ENCODE peak calls at places on chromosomes 2 and 18, in four cellular contexts. U, T, R and C are unnamed samples.

GRCh38 chr2:217695033-217695520 is 307.7 kb downstream of the TNS1 start:
- DNase-seq in U (peak), T (peak), R (peak), C (peak)

GRCh38 chr2:72841462-72842125 is 15.8 kb upstream of the EXOC6B start:
- DNase-seq in U (no peak), T (no peak), R (no peak), C (no peak)

GRCh38 chr2:235594041-235594440 is 100.2 kb downstream of the AGAP1 start:
- DNase-seq in U (peak), T (peak), R (peak), C (no peak)

GRCh38 chr2:61016392-61017002 is 1.0 kb upstream of the PEX13 start:
- DNase-seq in U (peak), T (no peak), R (peak), C (peak)

GRCh38 chr18:13538630-13539029 is 187.7 kb downstream of the FAM210A start:
- DNase-seq in U (no peak), T (no peak), R (no peak), C (no peak)

GRCh38 chr2:182767578-182767977 is 51.5 kb downstream of the DNAJC10 start:
- DNase-seq in U (peak), T (no peak), R (peak), C (no peak)

GRCh38 chr18:5527603-5528002 is 16.2 kb downstream of the EPB41L3 start:
- DNase-seq in U (no peak), T (no peak), R (no peak), C (no peak)

GRCh38 chr18:33647365-33647764 is 69.3 kb downstream of the ASXL3 start:
- DNase-seq in U (no peak), T (no peak), R (no peak), C (no peak)

GRCh38 chr2:240557808-240558207 is at the start of gene ANKMY1:
- DNase-seq in U (peak), T (no peak), R (no peak), C (no peak)

GRCh38 chr2:101559576-101559975 is 84.7 kb upstream of the RFX8 start:
- DNase-seq in U (peak), T (no peak), R (no peak), C (no peak)

GRCh38 chr2:107810734-107811133 is 16.0 kb upstream of the RGPD4 start:
- DNase-seq in U (no peak), T (no peak), R (no peak), C (no peak)

GRCh38 chr18:55605820-55606252 is 17.8 kb upstream of the TCF4 start:
- DNase-seq in U (no peak), T (no peak), R (no peak), C (no peak)

GRCh38 chr2:44362207-44363015 is 664 bp downstream of the CAMKMT start:
- DNase-seq in U (peak), T (no peak), R (peak), C (peak)

GRCh38 chr2:11528228-11528627 is 5.6 kb upstream of the GREB1 start:
- DNase-seq in U (no peak), T (no peak), R (no peak), C (no peak)

GRCh38 chr18:48749768-48750167 is 201.0 kb downstream of the SMAD7 start:
- DNase-seq in U (no peak), T (no peak), R (no peak), C (no peak)

GRCh38 chr2:12721571-12722444 is 5.1 kb downstream of the TRIB2 start:
- DNase-seq in U (no peak), T (no peak), R (no peak), C (no peak)

GRCh38 chr2:96100893-96101304 is 15.5 kb downstream of the ADRA2B start:
- DNase-seq in U (no peak), T (no peak), R (no peak), C (no peak)

GRCh38 chr2:23526835-23527790 is 142.1 kb downstream of the KLHL29 start:
- DNase-seq in U (no peak), T (no peak), R (no peak), C (no peak)

GRCh38 chr2:54461251-54461650 is 5.1 kb downstream of the SPTBN1 start:
- DNase-seq in U (peak), T (no peak), R (no peak), C (no peak)

GRCh38 chr2:69381337-69381737 is 5.7 kb downstream of the GFPT1 start:
- DNase-seq in U (peak), T (no peak), R (no peak), C (peak)

GRCh38 chr2:211367711-211368110 is 811.3 kb downstream of the CPS1 start:
- DNase-seq in U (peak), T (no peak), R (peak), C (no peak)

GRCh38 chr2:217338306-217338916 is 478.5 kb upstream of the TNP1 start:
- DNase-seq in U (peak), T (peak), R (no peak), C (no peak)

GRCh38 chr2:164496881-164497280 is 124.4 kb downstream of the GRB14 start:
- DNase-seq in U (no peak), T (no peak), R (no peak), C (no peak)

GRCh38 chr2:211881449-211881848 is 657.2 kb downstream of the ERBB4 start:
- DNase-seq in U (no peak), T (no peak), R (no peak), C (no peak)

GRCh38 chr2:218960196-218961165 is 1.0 kb downstream of the CDK5R2 start:
- DNase-seq in U (no peak), T (no peak), R (no peak), C (no peak)

GRCh38 chr2:218957685-218958084 is 1.8 kb upstream of the CDK5R2 start:
- DNase-seq in U (no peak), T (no peak), R (no peak), C (no peak)

GRCh38 chr2:218959761-218960195 is 312 bp downstream of the CDK5R2 start:
- DNase-seq in U (no peak), T (no peak), R (no peak), C (no peak)

GRCh38 chr2:218958276-218958675 is 1.2 kb upstream of the CDK5R2 start:
- DNase-seq in U (no peak), T (no peak), R (no peak), C (no peak)

DNA sequence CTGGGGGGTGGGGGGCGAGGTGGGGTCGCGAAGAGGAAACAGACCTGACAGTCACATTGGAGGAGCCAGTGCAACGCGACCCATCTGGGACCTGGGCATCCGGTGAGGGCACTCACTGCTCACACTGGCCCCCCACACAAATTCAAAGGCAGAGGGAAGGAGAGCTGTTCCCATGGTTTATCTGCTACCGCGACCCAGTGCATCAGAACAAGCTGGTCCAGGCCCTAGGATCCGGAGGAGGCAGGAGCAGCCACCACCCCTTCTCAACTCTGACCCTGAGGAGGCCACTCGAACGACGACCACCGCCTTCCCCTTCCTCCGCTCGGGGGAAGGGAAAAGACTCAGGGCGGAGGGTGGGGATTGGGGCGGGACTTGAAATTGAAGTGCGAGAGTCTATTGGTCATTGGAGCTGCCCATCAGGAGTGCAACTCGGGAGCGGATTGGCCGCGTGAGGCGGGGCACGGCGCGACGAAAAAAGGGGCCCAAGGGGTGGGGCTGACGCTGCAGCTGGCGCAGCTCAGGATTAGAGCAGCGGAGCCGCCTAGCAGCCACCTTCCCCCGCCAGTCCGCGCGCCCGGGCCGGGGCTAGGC is at the start of gene CDK5R2:
- DNase-seq in U (peak), T (peak), R (peak), C (peak)
- H2AFZ ChIP-seq in U (peak), T (no peak), R (peak), C (no peak)

DNA sequence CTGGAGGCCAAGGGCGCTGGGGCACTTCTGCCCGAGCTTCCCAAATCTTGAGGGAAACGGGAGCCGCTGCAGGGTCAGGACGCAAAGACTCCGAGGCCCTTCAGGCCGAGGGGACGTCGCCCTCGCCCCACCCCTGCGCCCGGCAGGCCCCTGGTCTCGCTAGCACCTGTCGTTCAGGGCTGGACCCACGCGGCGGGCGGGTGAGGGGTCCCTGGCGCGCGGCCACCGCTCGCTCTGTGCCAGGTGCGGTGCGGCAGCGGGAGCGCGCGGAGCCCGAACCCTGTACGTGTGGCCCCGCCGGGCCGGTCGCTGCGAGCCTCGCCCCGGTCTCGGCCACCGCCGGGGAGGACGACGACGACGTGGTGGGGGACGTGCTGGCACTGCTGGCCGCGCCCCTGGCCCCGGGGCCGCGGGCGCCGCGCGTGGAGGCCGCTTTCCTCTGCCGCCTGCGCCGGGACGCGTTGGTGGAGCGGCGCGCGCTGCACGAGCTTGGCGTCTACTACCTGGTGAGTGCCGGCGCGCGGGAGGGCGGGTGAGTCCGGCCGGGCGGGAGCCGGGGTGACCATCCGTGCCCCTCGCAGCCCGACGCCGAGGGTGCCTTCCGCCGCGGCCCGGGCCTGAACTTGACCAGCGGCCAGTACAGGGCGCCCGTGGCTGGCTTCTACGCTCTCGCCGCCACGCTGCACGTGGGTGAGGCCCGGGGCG is 4.9 kb downstream of the ERFE start:
- DNase-seq in U (no peak), T (no peak), R (no peak), C (no peak)
- TF ChIP-seq EZH2 in U (no peak), T (peak), R (no peak), C (no peak)

DNA sequence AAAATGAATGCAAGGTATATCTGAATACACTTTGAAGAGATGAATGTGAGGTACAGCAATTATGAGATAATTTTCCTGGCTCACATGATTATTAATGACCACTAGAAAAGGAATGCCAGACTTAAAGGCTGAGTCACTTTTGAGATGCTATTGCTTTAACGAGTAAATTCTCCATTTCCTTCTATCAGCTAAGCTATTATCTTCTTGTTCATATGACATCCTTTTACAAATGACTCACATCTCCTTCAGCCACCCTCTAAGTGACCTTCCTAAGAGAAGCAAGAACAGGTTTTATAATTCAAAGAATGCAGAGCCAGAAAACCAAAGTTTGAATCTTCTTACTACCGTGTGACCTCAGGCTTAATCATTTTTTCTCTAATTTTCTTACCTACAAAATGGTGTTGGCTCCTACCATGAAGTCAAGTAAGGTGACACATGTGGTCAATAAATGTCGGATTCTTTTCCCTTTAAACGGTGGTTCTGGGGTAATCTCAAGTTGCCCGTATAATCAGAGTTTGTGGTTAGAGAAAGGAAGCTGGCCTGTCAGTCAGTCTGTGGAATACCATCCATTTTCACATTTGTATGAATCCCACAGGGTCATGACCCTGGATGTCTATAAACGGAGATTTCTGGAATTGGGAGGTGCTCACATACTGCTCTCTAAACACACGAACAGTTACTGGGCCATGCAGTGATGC is 184.0 kb upstream of the PID1 start:
- DNase-seq in U (peak), T (peak), R (no peak), C (peak)
- H3K27ac ChIP-seq in U (peak), T (peak), R (no peak), C (peak)

GRCh38 chr2:31213063-31213882 is 4.0 kb downstream of the CAPN14 start:
- DNase-seq in U (peak), T (no peak), R (peak), C (no peak)

GRCh38 chr2:31214638-31214915 is 2.7 kb downstream of the CAPN14 start:
- DNase-seq in U (no peak), T (no peak), R (no peak), C (no peak)

GRCh38 chr2:31216734-31217133 is 581 bp downstream of the CAPN14 start:
- DNase-seq in U (no peak), T (no peak), R (peak), C (no peak)

GRCh38 chr2:31213883-31214637 is 3.3 kb downstream of the CAPN14 start:
- DNase-seq in U (peak), T (no peak), R (peak), C (no peak)

GRCh38 chr2:31212659-31213058 is 4.7 kb downstream of the CAPN14 start:
- DNase-seq in U (no peak), T (no peak), R (peak), C (no peak)
- H2AFZ ChIP-seq in U (no peak), T (no peak), R (peak), C (no peak)

GRCh38 chr18:11148655-11149440 is 521 bp downstream of the PIEZO2 start:
- DNase-seq in U (no peak), T (no peak), R (no peak), C (no peak)
- TF ChIP-seq EZH2 in U (no peak), T (peak), R (no peak), C (no peak)

DNA sequence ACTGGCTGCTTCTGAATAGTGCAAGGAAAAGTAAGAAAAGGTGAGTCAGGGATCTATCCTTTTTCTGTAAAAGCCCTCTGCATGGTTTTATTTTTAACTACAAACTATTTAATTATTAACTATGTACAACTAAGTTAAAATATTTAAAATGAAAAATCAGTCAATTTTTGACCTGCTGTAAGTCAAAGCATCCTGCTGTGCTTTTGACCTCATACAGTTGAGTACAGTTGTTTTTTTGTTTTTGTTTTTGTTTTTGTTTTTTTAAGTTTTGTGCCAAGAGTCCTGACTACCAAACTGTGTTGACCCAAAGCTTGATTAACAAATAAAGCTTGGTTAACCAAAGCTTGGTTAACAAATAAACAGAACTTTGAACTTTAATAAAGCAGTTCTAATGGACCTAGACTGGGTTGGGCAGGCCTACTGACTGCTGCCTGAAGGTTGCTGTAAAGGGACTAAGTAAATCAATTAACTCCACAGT is at the start of gene ACMSD:
- DNase-seq in U (no peak), T (no peak), R (no peak), C (no peak)
- H3K27ac ChIP-seq in U (peak), T (peak), R (no peak), C (no peak)

GRCh38 chr2:224801360-224801759 is 85.2 kb upstream of the CCDC195 start:
- DNase-seq in U (no peak), T (no peak), R (no peak), C (no peak)

GRCh38 chr2:224796695-224797305 is 80.6 kb upstream of the CCDC195 start:
- DNase-seq in U (no peak), T (no peak), R (no peak), C (no peak)

GRCh38 chr2:224807153-224807964 is 91.2 kb upstream of the CCDC195 start:
- DNase-seq in U (peak), T (peak), R (no peak), C (no peak)

DNA sequence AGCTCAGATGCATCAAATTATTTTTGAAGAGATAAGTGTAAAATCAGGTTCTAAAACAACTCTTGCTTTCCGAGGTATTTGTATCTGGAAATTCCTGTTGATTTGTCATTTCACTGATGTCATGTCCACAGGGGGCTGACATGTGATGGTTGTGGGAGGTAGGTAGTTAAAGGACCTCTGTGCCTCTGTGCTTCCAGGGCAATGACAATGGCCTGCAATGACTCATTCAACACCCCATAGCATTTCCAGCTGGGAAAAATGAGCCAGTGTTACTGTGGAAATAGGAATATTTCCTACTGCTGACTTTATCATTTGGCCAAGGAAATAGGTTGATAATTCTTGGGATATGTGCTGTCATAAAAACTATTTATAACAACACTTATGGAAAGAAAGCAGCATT is 86.2 kb upstream of the CCDC195 start:
- DNase-seq in U (peak), T (no peak), R (no peak), C (no peak)
- H2AFZ ChIP-seq in U (no peak), T (no peak), R (no peak), C (no peak)

GRCh38 chr2:70906022-70906421 is 29.7 kb upstream of the ATP6V1B1 start:
- DNase-seq in U (no peak), T (no peak), R (no peak), C (no peak)
- TF ChIP-seq EZH2 in U (no peak), T (no peak), R (no peak), C (no peak)

GRCh38 chr2:180676520-180676919 is 303.9 kb upstream of the UBE2E3 start:
- DNase-seq in U (peak), T (no peak), R (no peak), C (no peak)
- H3K27ac ChIP-seq in U (peak), T (peak), R (no peak), C (no peak)

DNA sequence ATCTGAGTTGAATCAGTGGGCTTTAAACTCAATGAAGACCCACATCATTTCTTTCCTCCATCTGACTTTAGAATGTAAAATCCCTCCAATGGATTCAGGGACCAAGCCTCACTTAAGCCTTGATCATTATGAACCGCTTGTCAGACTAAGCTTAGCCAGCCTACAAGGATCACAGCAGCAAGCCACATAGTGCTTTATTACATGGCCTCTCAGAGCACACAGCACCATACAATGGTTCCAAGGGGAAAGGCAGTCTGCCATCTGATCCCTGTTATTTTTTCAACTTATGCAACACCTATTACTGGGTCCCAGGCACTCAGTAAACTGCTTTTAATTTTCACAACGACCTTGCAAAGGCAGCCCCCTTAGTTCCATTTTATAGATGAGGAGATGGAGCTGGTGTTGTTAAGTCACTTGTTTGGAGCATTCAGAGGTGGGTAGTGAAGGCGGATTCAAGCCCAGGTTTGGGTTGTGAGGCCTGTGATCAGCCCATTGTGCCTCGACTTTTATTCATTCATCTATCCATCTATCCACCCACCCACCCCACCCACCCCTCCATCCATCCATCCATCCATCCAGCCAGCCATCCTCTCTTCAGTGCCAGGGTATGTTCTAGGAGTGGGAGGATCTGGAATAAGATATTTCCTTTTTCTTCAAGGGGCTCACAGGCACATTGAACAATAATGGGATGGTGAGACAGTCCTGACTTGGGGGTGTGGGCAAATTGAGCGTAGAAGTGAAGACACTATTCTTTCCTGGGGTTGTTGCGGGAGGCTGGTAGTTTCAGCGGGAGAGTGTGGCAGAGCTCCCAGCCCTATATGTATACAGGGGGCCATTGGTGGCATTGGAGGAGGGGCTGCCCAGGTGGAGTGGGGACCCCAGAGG is 141.2 kb downstream of the MYCN start:
- DNase-seq in U (no peak), T (no peak), R (no peak), C (no peak)
- H2AFZ ChIP-seq in U (no peak), T (no peak), R (no peak), C (no peak)